ENCODE peak calls at places on chromosomes 13 and 19, in five cellular contexts. One of them, this sample, is unnamed.

GRCh38 chr19:719636-720377 is 11.1 kb downstream of the PALM start:
- DNase-seq in mucosa of gallbladder: no peak
- DNase-seq in iPS-NIHi11: peak
- DNase-seq in cerebellar cortex: no peak
- DNase-seq in tibial nerve: no peak
- DNase-seq in this sample: no peak

GRCh38 chr13:85040176-85040660 is 759.0 kb downstream of the SLITRK6 start:
- DNase-seq in cerebellar cortex: no peak
- DNase-seq in tibial nerve: no peak
- DNase-seq in iPS-NIHi11: no peak
- DNase-seq in mucosa of gallbladder: no peak
- DNase-seq in this sample: no peak

GRCh38 chr13:102141625-102142472 is 260.0 kb downstream of the FGF14 start:
- DNase-seq in cerebellar cortex: peak
- DNase-seq in mucosa of gallbladder: no peak
- DNase-seq in iPS-NIHi11: peak
- DNase-seq in tibial nerve: no peak
- DNase-seq in this sample: no peak

GRCh38 chr19:48630289-48631036 is 6.7 kb downstream of the DBP start:
- DNase-seq in iPS-NIHi11: no peak
- DNase-seq in tibial nerve: no peak
- DNase-seq in mucosa of gallbladder: peak
- DNase-seq in cerebellar cortex: no peak
- DNase-seq in this sample: no peak

GRCh38 chr13:65339236-65339635 is 1890.9 kb downstream of the PCDH9 start:
- DNase-seq in tibial nerve: no peak
- DNase-seq in cerebellar cortex: no peak
- DNase-seq in mucosa of gallbladder: no peak
- DNase-seq in iPS-NIHi11: no peak
- DNase-seq in this sample: no peak

GRCh38 chr13:112638157-112638750 is 50.3 kb upstream of the TUBGCP3 start:
- DNase-seq in cerebellar cortex: no peak
- DNase-seq in iPS-NIHi11: peak
- DNase-seq in mucosa of gallbladder: no peak
- DNase-seq in tibial nerve: no peak
- DNase-seq in this sample: no peak

GRCh38 chr13:26420282-26420960 is 137.1 kb upstream of the WASF3 start:
- DNase-seq in tibial nerve: no peak
- DNase-seq in iPS-NIHi11: no peak
- DNase-seq in mucosa of gallbladder: no peak
- DNase-seq in cerebellar cortex: no peak
- DNase-seq in this sample: no peak

GRCh38 chr13:97938701-97939475 is 14.6 kb upstream of the IPO5 start:
- DNase-seq in tibial nerve: no peak
- DNase-seq in iPS-NIHi11: no peak
- DNase-seq in mucosa of gallbladder: no peak
- DNase-seq in cerebellar cortex: no peak
- DNase-seq in this sample: no peak

GRCh38 chr19:32219881-32220552 is 125.4 kb upstream of the ZNF507 start:
- DNase-seq in iPS-NIHi11: no peak
- DNase-seq in tibial nerve: peak
- DNase-seq in cerebellar cortex: no peak
- DNase-seq in mucosa of gallbladder: no peak
- DNase-seq in this sample: no peak

GRCh38 chr19:4539697-4540581 is at the start of gene LRG1:
- DNase-seq in tibial nerve: no peak
- DNase-seq in iPS-NIHi11: no peak
- DNase-seq in mucosa of gallbladder: peak
- DNase-seq in cerebellar cortex: no peak
- DNase-seq in this sample: no peak

GRCh38 chr13:49693191-49693733 is 2.0 kb upstream of the EBPL start:
- DNase-seq in tibial nerve: no peak
- DNase-seq in mucosa of gallbladder: no peak
- DNase-seq in iPS-NIHi11: no peak
- DNase-seq in cerebellar cortex: no peak
- DNase-seq in this sample: no peak

GRCh38 chr19:30649934-30650614 is 277.9 kb downstream of the ZNF536 start:
- DNase-seq in tibial nerve: no peak
- DNase-seq in iPS-NIHi11: peak
- DNase-seq in cerebellar cortex: peak
- DNase-seq in mucosa of gallbladder: peak
- DNase-seq in this sample: peak

GRCh38 chr19:6220385-6221191 is 59.2 kb downstream of the MLLT1 start:
- DNase-seq in tibial nerve: peak
- DNase-seq in mucosa of gallbladder: peak
- DNase-seq in iPS-NIHi11: no peak
- DNase-seq in cerebellar cortex: peak
- DNase-seq in this sample: no peak

GRCh38 chr13:67588607-67589006 is 358.5 kb upstream of the PCDH9 start:
- DNase-seq in cerebellar cortex: no peak
- DNase-seq in tibial nerve: no peak
- DNase-seq in iPS-NIHi11: no peak
- DNase-seq in mucosa of gallbladder: no peak
- DNase-seq in this sample: no peak

GRCh38 chr19:2495130-2495641 is 19.3 kb downstream of the GADD45B start:
- DNase-seq in tibial nerve: peak
- DNase-seq in cerebellar cortex: peak
- DNase-seq in iPS-NIHi11: peak
- DNase-seq in mucosa of gallbladder: peak
- DNase-seq in this sample: no peak

GRCh38 chr13:41960195-41960699 is 662 bp downstream of the VWA8 start:
- DNase-seq in iPS-NIHi11: no peak
- DNase-seq in cerebellar cortex: peak
- DNase-seq in tibial nerve: no peak
- DNase-seq in mucosa of gallbladder: no peak
- DNase-seq in this sample: no peak

GRCh38 chr13:109819851-109820250 is 33.5 kb upstream of the IRS2 start:
- DNase-seq in tibial nerve: no peak
- DNase-seq in cerebellar cortex: no peak
- DNase-seq in iPS-NIHi11: no peak
- DNase-seq in mucosa of gallbladder: no peak
- DNase-seq in this sample: no peak

GRCh38 chr19:48731452-48731851 is 9.0 kb downstream of the RASIP1 start:
- DNase-seq in mucosa of gallbladder: no peak
- DNase-seq in iPS-NIHi11: no peak
- DNase-seq in cerebellar cortex: no peak
- DNase-seq in tibial nerve: no peak
- DNase-seq in this sample: no peak

GRCh38 chr13:95643471-95643813 is 1.1 kb downstream of the DZIP1 start:
- DNase-seq in tibial nerve: no peak
- DNase-seq in iPS-NIHi11: no peak
- DNase-seq in mucosa of gallbladder: no peak
- DNase-seq in cerebellar cortex: peak
- DNase-seq in this sample: no peak

GRCh38 chr13:114078501-114079451 is 53.6 kb downstream of the RASA3 start:
- DNase-seq in tibial nerve: peak
- DNase-seq in cerebellar cortex: no peak
- DNase-seq in iPS-NIHi11: no peak
- DNase-seq in mucosa of gallbladder: no peak
- DNase-seq in this sample: no peak

GRCh38 chr13:52399708-52400107 is 6.3 kb downstream of the THSD1 start:
- DNase-seq in iPS-NIHi11: no peak
- DNase-seq in cerebellar cortex: no peak
- DNase-seq in mucosa of gallbladder: no peak
- DNase-seq in tibial nerve: no peak
- DNase-seq in this sample: no peak

GRCh38 chr19:48135411-48135810 is 24.8 kb upstream of the PLA2G4C start:
- DNase-seq in tibial nerve: no peak
- DNase-seq in cerebellar cortex: no peak
- DNase-seq in mucosa of gallbladder: no peak
- DNase-seq in iPS-NIHi11: peak
- DNase-seq in this sample: no peak

GRCh38 chr19:10193666-10194499 is 870 bp downstream of the DNMT1 start:
- DNase-seq in cerebellar cortex: no peak
- DNase-seq in iPS-NIHi11: peak
- DNase-seq in tibial nerve: no peak
- DNase-seq in mucosa of gallbladder: no peak
- DNase-seq in this sample: no peak

This sample was measured in stimulated activated naive B cell treated with anti-CD40 and anti-IgM and Interleukin-4, amounts not matched to agents 10 μg/mL and 1 μg/mL and 100 μg/mL, for 72 hours.